ENCODE peak calls at places on chromosomes 16 and 17, in six cellular contexts. V is naive thymus-derived CD4-positive, alpha-beta T cell; J is AG10803; Y is AG09309; U is small intestine; Z is fibroblast of villous mesenchyme. C is an unnamed sample.

GRCh38 chr17:82922646-82923045 is 82.8 kb upstream of the ZNF750 start:
- DNase-seq in V (no peak), J (no peak), Y (no peak), U (peak; percentile 75), Z (no peak), C (no peak)

GRCh38 chr16:97822-98221 is 19.8 kb downstream of the MPG start:
- DNase-seq in V (no peak), J (no peak), Y (no peak), U (no peak), Z (no peak), C (no peak)

GRCh38 chr17:50883850-50884291 is 17.7 kb upstream of the TOB1 start:
- DNase-seq in V (no peak), J (no peak), Y (no peak), U (peak; percentile 71), Z (no peak), C (no peak)

GRCh38 chr17:32596666-32597065 is 109.9 kb downstream of the CDK5R1 start:
- DNase-seq in V (no peak), J (no peak), Y (no peak), U (no peak), Z (no peak), C (no peak)

GRCh38 chr17:36072431-36073121 is 8.5 kb downstream of the CCL18 start:
- DNase-seq in V (peak; percentile 14), J (peak; percentile 9), Y (no peak), U (peak; percentile 78), Z (peak; percentile 14), C (peak; percentile 10)

GRCh38 chr17:29124931-29125270 is 55.3 kb downstream of the MYO18A start:
- DNase-seq in V (no peak), J (no peak), Y (no peak), U (peak; percentile 89), Z (no peak), C (no peak)

GRCh38 chr16:3389663-3390338 is 11.0 kb downstream of the ZSCAN32 start:
- DNase-seq in V (no peak), J (no peak), Y (no peak), U (no peak), Z (no peak), C (no peak)

GRCh38 chr17:58318627-58319180 is 9.9 kb downstream of the TSPOAP1 start:
- DNase-seq in V (no peak), J (no peak), Y (no peak), U (no peak), Z (no peak), C (no peak)

GRCh38 chr16:85566502-85567100 is 46.5 kb upstream of the GSE1 start:
- DNase-seq in V (no peak), J (no peak), Y (no peak), U (no peak), Z (no peak), C (no peak)

GRCh38 chr16:85564277-85565051 is 48.7 kb upstream of the GSE1 start:
- DNase-seq in V (no peak), J (no peak), Y (no peak), U (no peak), Z (no peak), C (no peak)

GRCh38 chr16:85565340-85565739 is 47.8 kb upstream of the GSE1 start:
- DNase-seq in V (no peak), J (no peak), Y (no peak), U (no peak), Z (no peak), C (no peak)

GRCh38 chr16:85567101-85567866 is 45.8 kb upstream of the GSE1 start:
- DNase-seq in V (no peak), J (no peak), Y (no peak), U (peak; percentile 95), Z (no peak), C (no peak)

DNA sequence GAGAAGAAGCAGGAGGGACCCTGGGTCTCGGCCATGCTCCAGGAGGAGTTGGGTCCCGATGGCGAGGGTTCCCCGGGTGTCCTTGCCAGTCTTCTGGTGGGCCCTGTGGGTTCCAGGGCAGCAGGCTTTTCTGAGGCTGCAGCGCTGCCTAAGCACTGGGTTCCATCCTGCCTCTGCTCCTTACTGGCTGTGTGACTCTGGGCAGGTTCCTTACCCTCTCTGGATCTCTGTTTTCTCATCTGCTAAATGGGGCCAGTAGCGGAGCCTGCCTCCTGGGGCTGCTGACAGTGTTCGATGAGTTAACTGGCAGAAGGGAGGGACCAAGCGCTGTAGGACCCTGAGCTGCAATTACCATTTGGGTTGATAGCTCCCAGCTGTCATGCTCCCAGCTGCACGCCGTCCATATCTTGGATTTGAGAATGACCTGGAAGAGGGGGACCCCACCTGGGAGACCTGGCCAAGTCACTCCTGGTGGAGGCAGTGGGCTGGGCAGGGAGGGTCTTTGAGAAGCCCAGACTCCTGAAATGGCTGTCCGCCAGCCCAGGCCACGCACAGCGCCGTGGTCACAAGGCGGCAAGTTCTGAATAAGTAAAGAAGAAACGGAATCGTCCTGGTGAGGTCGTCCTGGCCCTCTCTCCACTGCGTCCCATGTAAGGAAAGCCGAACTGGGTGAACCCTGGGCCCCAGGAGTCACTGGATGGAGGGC is 47.2 kb upstream of the GSE1 start:
- DNase-seq in V (no peak), J (no peak), Y (no peak), U (no peak), Z (no peak), C (no peak)
- H3K4me3 ChIP-seq in V (no peak overlapping the region), J (no peak overlapping the region), Y (no peak overlapping the region), U (no peak overlapping the region), Z (no peak overlapping the region), C (no peak overlapping the region)

GRCh38 chr16:84110527-84110926 is 6.2 kb downstream of the MBTPS1 start:
- DNase-seq in V (no peak), J (no peak), Y (no peak), U (no peak), Z (no peak), C (no peak)
- H3K4me3 ChIP-seq in V (no peak overlapping the region), J (no peak overlapping the region), Y (no peak overlapping the region), U (no peak overlapping the region), Z (no peak overlapping the region), C (no peak overlapping the region)

GRCh38 chr16:16788004-16788403 is 409.1 kb downstream of the NPIPA7 start:
- DNase-seq in V (no peak), J (no peak), Y (no peak), U (no peak), Z (no peak), C (no peak)
- H3K4me3 ChIP-seq in V (no peak overlapping the region), J (no peak overlapping the region), Y (no peak overlapping the region), U (no peak overlapping the region), Z (no peak overlapping the region), C (no peak overlapping the region)

GRCh38 chr17:42051013-42051400 is 606 bp upstream of the C17orf113 start:
- DNase-seq in V (no peak), J (no peak), Y (no peak), U (no peak), Z (no peak), C (no peak)

GRCh38 chr17:42051645-42052044 is 1.2 kb upstream of the C17orf113 start:
- DNase-seq in V (no peak), J (no peak), Y (no peak), U (no peak), Z (no peak), C (no peak)

GRCh38 chr17:42049834-42050359 is 504 bp downstream of the C17orf113 start:
- DNase-seq in V (no peak), J (no peak), Y (no peak), U (peak; percentile 32), Z (no peak), C (no peak)

GRCh38 chr17:42052478-42052877 is 2.1 kb upstream of the C17orf113 start:
- DNase-seq in V (no peak), J (no peak), Y (no peak), U (no peak), Z (no peak), C (no peak)

GRCh38 chr17:42050360-42051012 is at the start of gene C17orf113:
- DNase-seq in V (peak; percentile 33), J (peak; percentile 21), Y (no peak), U (peak; percentile 57), Z (no peak), C (peak; percentile 41)
- H3K4me3 ChIP-seq in V (peak within 1 kb of the TSS; percentile 37), J (peak within 1 kb of the TSS; percentile 46), Y (peak within 1 kb of the TSS; percentile 50), U (peak within 1 kb of the TSS; percentile 53), Z (peak within 1 kb of the TSS; percentile 56), C (peak within 1 kb of the TSS; percentile 67)

GRCh38 chr17:40101367-40102210 is 1.2 kb upstream of the NR1D1 start:
- DNase-seq in V (no peak), J (no peak), Y (no peak), U (no peak), Z (no peak), C (no peak)
- H3K4me3 ChIP-seq in V (peak overlapping the region; percentile 97), J (peak overlapping the region; percentile 99), Y (peak overlapping the region; percentile 93), U (no peak overlapping the region), Z (peak overlapping the region; percentile 76), C (no peak overlapping the region)

GRCh38 chr17:81902653-81903414 is 796 bp downstream of the NPB start:
- DNase-seq in V (no peak), J (no peak), Y (no peak), U (no peak), Z (no peak), C (no peak)
- H3K4me3 ChIP-seq in V (no peak overlapping the region), J (no peak overlapping the region), Y (no peak overlapping the region), U (peak overlapping the region; percentile 34), Z (peak overlapping the region; percentile 27), C (peak overlapping the region; percentile 33)

GRCh38 chr16:69775535-69775934 is 13.4 kb downstream of the WWP2 start:
- DNase-seq in V (no peak), J (no peak), Y (no peak), U (no peak), Z (no peak), C (no peak)

GRCh38 chr16:69769404-69769803 is 7.3 kb downstream of the WWP2 start:
- DNase-seq in V (no peak), J (no peak), Y (no peak), U (no peak), Z (no peak), C (no peak)

GRCh38 chr16:69771651-69771967 is 9.5 kb downstream of the WWP2 start:
- DNase-seq in V (no peak), J (no peak), Y (no peak), U (no peak), Z (no peak), C (no peak)

GRCh38 chr16:69772560-69773254 is 10.6 kb downstream of the WWP2 start:
- DNase-seq in V (no peak), J (peak; percentile 11), Y (no peak), U (no peak), Z (peak; percentile 34), C (no peak)

GRCh38 chr16:69773255-69773947 is 11.3 kb downstream of the WWP2 start:
- DNase-seq in V (no peak), J (no peak), Y (no peak), U (no peak), Z (no peak), C (no peak)
- H3K4me3 ChIP-seq in V (no peak overlapping the region), J (no peak overlapping the region), Y (no peak overlapping the region), U (no peak overlapping the region), Z (no peak overlapping the region), C (no peak overlapping the region)

DNA sequence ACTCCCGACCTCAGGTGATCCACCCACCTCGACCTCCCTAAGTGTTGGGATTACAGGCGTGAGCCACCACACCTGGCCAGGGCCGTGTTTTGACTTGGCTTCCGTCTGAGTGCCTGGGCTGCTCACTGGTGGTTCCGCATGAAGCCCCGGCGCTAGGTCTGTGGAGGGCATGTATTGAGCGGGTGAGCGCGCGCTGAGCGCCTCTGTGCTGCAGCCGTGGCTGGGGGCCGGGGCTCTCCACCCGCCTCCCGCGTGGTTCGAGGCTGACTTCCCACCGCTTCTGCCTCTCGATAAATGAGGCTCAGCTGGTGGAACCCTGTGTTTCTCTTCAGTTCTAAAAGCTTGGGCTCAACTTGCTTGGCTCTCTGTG is 38.9 kb upstream of the ATP2A3 start:
- DNase-seq in V (no peak), J (no peak), Y (no peak), U (no peak), Z (no peak), C (no peak)
- H3K4me3 ChIP-seq in V (no peak overlapping the region), J (no peak overlapping the region), Y (no peak overlapping the region), U (no peak overlapping the region), Z (no peak overlapping the region), C (no peak overlapping the region)

C was measured in prostate gland.